ENCODE peak calls at places on chromosomes 2 and 18, in eight cellular contexts. One of them, this sample, is unnamed.

GRCh38 chr2:109129921-109130725 is 1.1 kb downstream of the SH3RF3 start:
- DNase-seq in left ventricle myocardium superior: peak
- DNase-seq in IMR-90: peak
- DNase-seq in cardiac fibroblast: peak
- DNase-seq in NCI-H82: peak
- DNase-seq in T-helper 2 cell: no peak
- DNase-seq in OCI-LY7: no peak
- DNase-seq in heart left ventricle: no peak
- DNase-seq in this sample: no peak

GRCh38 chr2:23385351-23385747 is 370 bp downstream of the KLHL29 start:
- DNase-seq in cardiac fibroblast: peak
- DNase-seq in heart left ventricle: peak
- DNase-seq in NCI-H82: peak
- DNase-seq in IMR-90: peak
- DNase-seq in OCI-LY7: peak
- DNase-seq in T-helper 2 cell: no peak
- DNase-seq in left ventricle myocardium superior: peak
- DNase-seq in this sample: peak

GRCh38 chr2:174484573-174484972 is 2.3 kb downstream of the GPR155 start:
- DNase-seq in T-helper 2 cell: no peak
- DNase-seq in OCI-LY7: no peak
- DNase-seq in cardiac fibroblast: no peak
- DNase-seq in left ventricle myocardium superior: no peak
- DNase-seq in NCI-H82: no peak
- DNase-seq in heart left ventricle: no peak
- DNase-seq in IMR-90: no peak
- DNase-seq in this sample: no peak

GRCh38 chr2:127695491-127696472 is 5.5 kb upstream of the SFT2D3 start:
- DNase-seq in NCI-H82: peak
- DNase-seq in IMR-90: peak
- DNase-seq in left ventricle myocardium superior: peak
- DNase-seq in heart left ventricle: peak
- DNase-seq in T-helper 2 cell: no peak
- DNase-seq in OCI-LY7: no peak
- DNase-seq in cardiac fibroblast: peak
- DNase-seq in this sample: no peak

GRCh38 chr2:145374165-145374564 is 854.2 kb upstream of the ZEB2 start:
- DNase-seq in NCI-H82: no peak
- DNase-seq in heart left ventricle: no peak
- DNase-seq in cardiac fibroblast: no peak
- DNase-seq in T-helper 2 cell: no peak
- DNase-seq in IMR-90: no peak
- DNase-seq in OCI-LY7: no peak
- DNase-seq in left ventricle myocardium superior: no peak
- DNase-seq in this sample: no peak

GRCh38 chr2:42196403-42197267 is 27.5 kb downstream of the EML4 start:
- DNase-seq in cardiac fibroblast: peak
- DNase-seq in left ventricle myocardium superior: no peak
- DNase-seq in NCI-H82: peak
- DNase-seq in T-helper 2 cell: no peak
- DNase-seq in heart left ventricle: no peak
- DNase-seq in IMR-90: peak
- DNase-seq in OCI-LY7: peak
- DNase-seq in this sample: peak

GRCh38 chr18:79404567-79404910 is 8.8 kb downstream of the NFATC1 start:
- DNase-seq in NCI-H82: no peak
- DNase-seq in IMR-90: no peak
- DNase-seq in left ventricle myocardium superior: peak
- DNase-seq in OCI-LY7: no peak
- DNase-seq in cardiac fibroblast: no peak
- DNase-seq in T-helper 2 cell: no peak
- DNase-seq in heart left ventricle: peak
- DNase-seq in this sample: no peak

GRCh38 chr18:6207119-6207518 is 207.6 kb downstream of the L3MBTL4 start:
- DNase-seq in OCI-LY7: no peak
- DNase-seq in NCI-H82: no peak
- DNase-seq in T-helper 2 cell: no peak
- DNase-seq in cardiac fibroblast: no peak
- DNase-seq in heart left ventricle: no peak
- DNase-seq in IMR-90: peak
- DNase-seq in left ventricle myocardium superior: no peak
- DNase-seq in this sample: no peak

GRCh38 chr2:60152226-60152833 is 401.1 kb downstream of the BCL11A start:
- DNase-seq in OCI-LY7: peak
- DNase-seq in heart left ventricle: no peak
- DNase-seq in left ventricle myocardium superior: no peak
- DNase-seq in cardiac fibroblast: peak
- DNase-seq in NCI-H82: peak
- DNase-seq in T-helper 2 cell: no peak
- DNase-seq in IMR-90: peak
- DNase-seq in this sample: peak

GRCh38 chr18:3794537-3795348 is 344.8 kb downstream of the TGIF1 start:
- DNase-seq in IMR-90: peak
- DNase-seq in heart left ventricle: no peak
- DNase-seq in left ventricle myocardium superior: no peak
- DNase-seq in NCI-H82: peak
- DNase-seq in T-helper 2 cell: no peak
- DNase-seq in OCI-LY7: peak
- DNase-seq in cardiac fibroblast: peak
- DNase-seq in this sample: no peak

GRCh38 chr2:45968946-45969584 is 317.6 kb downstream of the PRKCE start:
- DNase-seq in OCI-LY7: no peak
- DNase-seq in IMR-90: peak
- DNase-seq in cardiac fibroblast: peak
- DNase-seq in NCI-H82: no peak
- DNase-seq in heart left ventricle: no peak
- DNase-seq in T-helper 2 cell: no peak
- DNase-seq in left ventricle myocardium superior: no peak
- DNase-seq in this sample: no peak

GRCh38 chr2:166494140-166494544 is at the start of gene SCN7A:
- DNase-seq in NCI-H82: peak
- DNase-seq in IMR-90: peak
- DNase-seq in left ventricle myocardium superior: peak
- DNase-seq in cardiac fibroblast: peak
- DNase-seq in T-helper 2 cell: no peak
- DNase-seq in OCI-LY7: no peak
- DNase-seq in heart left ventricle: peak
- DNase-seq in this sample: no peak

GRCh38 chr18:36481201-36481657 is 183.7 kb downstream of the FHOD3 start:
- DNase-seq in NCI-H82: no peak
- DNase-seq in OCI-LY7: no peak
- DNase-seq in cardiac fibroblast: peak
- DNase-seq in IMR-90: no peak
- DNase-seq in T-helper 2 cell: no peak
- DNase-seq in heart left ventricle: no peak
- DNase-seq in left ventricle myocardium superior: no peak
- DNase-seq in this sample: no peak

GRCh38 chr2:207565736-207566135 is 36.0 kb downstream of the CREB1 start:
- DNase-seq in cardiac fibroblast: no peak
- DNase-seq in left ventricle myocardium superior: no peak
- DNase-seq in T-helper 2 cell: no peak
- DNase-seq in IMR-90: no peak
- DNase-seq in heart left ventricle: no peak
- DNase-seq in NCI-H82: no peak
- DNase-seq in OCI-LY7: no peak
- DNase-seq in this sample: no peak

GRCh38 chr2:55144922-55145820 is 86.9 kb downstream of the CLHC1 start:
- DNase-seq in IMR-90: no peak
- DNase-seq in OCI-LY7: no peak
- DNase-seq in NCI-H82: no peak
- DNase-seq in left ventricle myocardium superior: no peak
- DNase-seq in heart left ventricle: no peak
- DNase-seq in cardiac fibroblast: no peak
- DNase-seq in T-helper 2 cell: no peak
- DNase-seq in this sample: no peak

GRCh38 chr2:73324126-73324525 is 30.8 kb upstream of the EGR4 start:
- DNase-seq in left ventricle myocardium superior: no peak
- DNase-seq in OCI-LY7: no peak
- DNase-seq in heart left ventricle: no peak
- DNase-seq in T-helper 2 cell: no peak
- DNase-seq in IMR-90: no peak
- DNase-seq in NCI-H82: no peak
- DNase-seq in cardiac fibroblast: no peak
- DNase-seq in this sample: no peak